ENCODE peak calls at places on chromosomes 13 and 19, in five cellular contexts. Z is fibroblast of pulmonary artery, V is cardiac fibroblast, P is astrocyte of the cerebellum, S is thyroid gland. F is an unnamed sample.

GRCh38 chr13:98954313-98954712 is 23.6 kb downstream of the DOCK9 start:
- DNase-seq in Z (no peak), V (no peak), P (peak), S (no peak), F (peak)

GRCh38 chr13:73983109-73983508 is 151.1 kb downstream of the KLF12 start:
- DNase-seq in Z (peak), V (peak), P (no peak), S (no peak), F (no peak)

GRCh38 chr19:18281082-18282020 is at the start of gene JUND:
- DNase-seq in Z (peak), V (peak), P (peak), S (peak), F (peak)

GRCh38 chr13:45658586-45659235 is 43.2 kb upstream of the ERICH6B start:
- DNase-seq in Z (peak), V (peak), P (peak), S (no peak), F (peak)

GRCh38 chr19:17281391-17282304 is at the start of gene ANKLE1:
- DNase-seq in Z (peak), V (no peak), P (no peak), S (no peak), F (no peak)

GRCh38 chr13:80105350-80105749 is 235.6 kb downstream of the SPRY2 start:
- DNase-seq in Z (no peak), V (no peak), P (no peak), S (no peak), F (no peak)

GRCh38 chr13:66159526-66159925 is 1070.6 kb downstream of the PCDH9 start:
- DNase-seq in Z (no peak), V (no peak), P (no peak), S (no peak), F (no peak)

GRCh38 chr13:44575741-44576395 is at the start of gene TSC22D1:
- DNase-seq in Z (peak), V (peak), P (no peak), S (peak), F (peak)

GRCh38 chr19:10855879-10856522 is 7.8 kb downstream of the C19orf38 start:
- DNase-seq in Z (peak), V (peak), P (no peak), S (no peak), F (no peak)

GRCh38 chr19:37961198-37961597 is 54.2 kb downstream of the SIPA1L3 start:
- DNase-seq in Z (no peak), V (no peak), P (no peak), S (no peak), F (no peak)

GRCh38 chr13:69524459-69525155 is 583.0 kb upstream of the ATXN8OS start:
- DNase-seq in Z (no peak), V (no peak), P (peak), S (no peak), F (peak)

GRCh38 chr13:37906880-37907279 is 37.3 kb upstream of the TRPC4 start:
- DNase-seq in Z (no peak), V (no peak), P (no peak), S (no peak), F (no peak)

GRCh38 chr13:23506821-23507210 is 63.4 kb upstream of the TNFRSF19 start:
- DNase-seq in Z (peak), V (peak), P (peak), S (no peak), F (peak)

GRCh38 chr13:35164324-35164932 is 222.4 kb downstream of the NBEA start:
- DNase-seq in Z (peak), V (peak), P (no peak), S (no peak), F (peak)

GRCh38 chr19:49165111-49165750 is 7.6 kb downstream of the TRPM4 start:
- DNase-seq in Z (no peak), V (no peak), P (no peak), S (peak), F (no peak)

GRCh38 chr13:23870356-23871146 is 18.6 kb downstream of the MIPEP start:
- DNase-seq in Z (no peak), V (no peak), P (no peak), S (no peak), F (no peak)

GRCh38 chr19:35109395-35110112 is 6.1 kb upstream of the FXYD3 start:
- DNase-seq in Z (no peak), V (no peak), P (no peak), S (no peak), F (no peak)

GRCh38 chr19:3365093-3365446 is 1.3 kb upstream of the NFIC start:
- DNase-seq in Z (no peak), V (no peak), P (no peak), S (no peak), F (no peak)

GRCh38 chr19:10688545-10689280 is 12.5 kb upstream of the QTRT1 start:
- DNase-seq in Z (no peak), V (no peak), P (no peak), S (no peak), F (no peak)

GRCh38 chr13:101916108-101916757 is 463.8 kb downstream of the ITGBL1 start:
- DNase-seq in Z (peak), V (no peak), P (no peak), S (no peak), F (peak)

GRCh38 chr19:35045667-35046300 is 4.3 kb downstream of the HPN start:
- DNase-seq in Z (peak), V (peak), P (no peak), S (peak), F (no peak)

GRCh38 chr13:51330741-51331140 is 8.8 kb upstream of the SERPINE3 start:
- DNase-seq in Z (peak), V (peak), P (peak), S (no peak), F (peak)

GRCh38 chr13:109630281-109630680 is 156.1 kb downstream of the IRS2 start:
- DNase-seq in Z (no peak), V (no peak), P (no peak), S (no peak), F (no peak)

GRCh38 chr19:47780215-47780551 is 1.7 kb downstream of the SELENOW start:
- DNase-seq in Z (no peak), V (no peak), P (no peak), S (no peak), F (no peak)

GRCh38 chr13:75693227-75693626 is 57.1 kb downstream of the LMO7 start:
- DNase-seq in Z (no peak), V (no peak), P (no peak), S (no peak), F (no peak)

GRCh38 chr13:108269601-108270328 is at the start of gene TNFSF13B:
- DNase-seq in Z (peak), V (peak), P (no peak), S (peak), F (peak)

GRCh38 chr13:76974618-76974975 is 17.3 kb upstream of the CLN5 start:
- DNase-seq in Z (no peak), V (no peak), P (no peak), S (no peak), F (no peak)

GRCh38 chr13:40666905-40667621 is 622 bp upstream of the FOXO1 start:
- DNase-seq in Z (no peak), V (no peak), P (no peak), S (peak), F (no peak)

DNA sequence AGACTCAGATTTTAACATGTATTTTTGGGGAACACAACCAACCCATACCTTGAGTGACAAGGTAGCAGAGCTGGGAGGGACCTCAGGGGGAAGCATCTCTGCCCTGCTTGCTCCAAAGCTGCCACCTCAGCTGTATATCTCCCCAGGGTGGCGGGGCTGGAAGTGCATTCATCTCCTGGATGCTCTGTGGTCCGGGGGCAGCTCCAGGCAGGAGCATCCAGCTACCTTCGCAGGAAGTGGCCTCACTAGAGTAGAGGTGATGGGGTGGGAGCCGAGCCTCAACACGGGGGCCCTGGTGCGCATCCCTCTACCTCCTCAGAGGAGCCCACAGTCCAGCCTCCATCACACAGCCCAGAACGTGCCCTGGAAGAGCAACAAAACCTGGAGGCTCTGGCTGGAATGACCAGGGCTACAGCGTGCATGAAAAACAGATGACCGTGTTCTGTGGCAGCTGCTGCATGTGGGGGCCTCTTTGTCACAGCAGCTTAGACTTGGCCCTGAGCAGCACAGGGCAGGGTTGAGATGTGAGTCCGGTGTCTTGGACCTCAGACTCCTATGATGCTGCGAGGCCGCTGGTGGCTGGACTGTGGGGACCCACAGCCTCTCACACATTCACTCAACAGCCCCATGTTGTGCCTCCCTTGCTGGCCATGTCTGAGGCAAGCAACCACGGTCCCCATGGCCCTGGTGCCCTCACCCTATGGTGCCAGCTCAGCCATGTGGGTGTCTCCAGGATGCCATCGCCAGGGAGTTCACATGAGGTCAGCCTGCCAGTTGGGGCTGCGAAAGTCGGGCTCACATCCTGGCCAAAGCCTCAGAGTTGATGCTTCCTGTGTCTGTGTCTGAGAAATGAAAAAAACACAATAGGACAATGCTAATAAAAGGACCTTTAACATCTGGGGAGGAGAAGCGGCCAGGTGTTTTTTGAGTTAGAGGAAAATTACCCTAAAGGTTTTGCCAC is 17.1 kb upstream of the GAS6 start:
- DNase-seq in Z (no peak), V (no peak), P (no peak), S (no peak), F (no peak)
- H3K4me3 ChIP-seq in Z (no peak), V (no peak), P (no peak), S (no peak), F (no peak)

GRCh38 chr19:752652-753517 is 2.0 kb downstream of the MISP start:
- DNase-seq in Z (peak), V (peak), P (peak), S (no peak), F (peak)
- H3K4me3 ChIP-seq in Z (no peak), V (no peak), P (no peak), S (no peak), F (no peak)

GRCh38 chr19:2288743-2289713 is 7.1 kb upstream of the PEAK3 start:
- DNase-seq in Z (no peak), V (no peak), P (no peak), S (no peak), F (no peak)
- H3K4me3 ChIP-seq in Z (no peak), V (no peak), P (no peak), S (no peak), F (no peak)

GRCh38 chr19:43502419-43502976 is 2.0 kb downstream of the PHLDB3 start:
- DNase-seq in Z (no peak), V (no peak), P (no peak), S (no peak), F (no peak)
- H3K4me3 ChIP-seq in Z (no peak), V (no peak), P (no peak), S (no peak), F (no peak)